ENCODE peak calls at places on chromosomes 6 and 20, in four cellular contexts. T is K562, G is HCT116, I is HepG2. U is an unnamed sample.
A peak's percentile ranks its signal among the peaks of the same experiment; 100 is the strongest.

GRCh38 chr6:90197854-90198496 is 98.7 kb downstream of the BACH2 start:
- DNase-seq in T (no peak), G (no peak), I (peak; percentile 16), U (no peak)

GRCh38 chr6:46901747-46902362 is 19.9 kb downstream of the ADGRF5 start:
- DNase-seq in T (no peak), G (no peak), I (no peak), U (no peak)

GRCh38 chr20:37504404-37505096 is 16.5 kb upstream of the NNAT start:
- DNase-seq in T (no peak), G (no peak), I (no peak), U (no peak)

GRCh38 chr6:34964564-34964963 is 75.5 kb downstream of the ANKS1A start:
- DNase-seq in T (no peak), G (no peak), I (no peak), U (no peak)

GRCh38 chr6:140316966-140317365 is 942.5 kb upstream of the CITED2 start:
- DNase-seq in T (no peak), G (peak; percentile 3), I (no peak), U (no peak)

GRCh38 chr6:141610741-141611140 is 522.0 kb upstream of the GJE1 start:
- DNase-seq in T (no peak), G (peak; percentile 10), I (peak; percentile 7), U (no peak)

GRCh38 chr6:43744490-43744889 is 25.5 kb upstream of the VEGFA start:
- DNase-seq in T (no peak), G (no peak), I (no peak), U (no peak)

GRCh38 chr20:13449868-13450441 is 188.8 kb downstream of the TASP1 start:
- DNase-seq in T (no peak), G (no peak), I (no peak), U (no peak)

GRCh38 chr6:134714679-134715078 is 235.2 kb downstream of the ALDH8A1 start:
- DNase-seq in T (no peak), G (no peak), I (no peak), U (no peak)

GRCh38 chr6:3414704-3415453 is 42.0 kb downstream of the SLC22A23 start:
- DNase-seq in T (peak; percentile 54), G (no peak), I (peak; percentile 80), U (no peak)

GRCh38 chr20:7980332-7981046 is 39.1 kb downstream of the TMX4 start:
- DNase-seq in T (peak; percentile 15), G (peak; percentile 23), I (peak; percentile 79), U (peak; percentile 17)
- TF ChIP-seq TCF7L2 in T (no peak), G (no peak), I (no peak), U (no peak)

GRCh38 chr6:94361304-94362060 is 942.1 kb upstream of the EPHA7 start:
- DNase-seq in T (no peak), G (no peak), I (no peak), U (no peak)
- TF ChIP-seq REST in T (no peak), G (peak; percentile 15), I (no peak), U (peak; percentile 40)

DNA sequence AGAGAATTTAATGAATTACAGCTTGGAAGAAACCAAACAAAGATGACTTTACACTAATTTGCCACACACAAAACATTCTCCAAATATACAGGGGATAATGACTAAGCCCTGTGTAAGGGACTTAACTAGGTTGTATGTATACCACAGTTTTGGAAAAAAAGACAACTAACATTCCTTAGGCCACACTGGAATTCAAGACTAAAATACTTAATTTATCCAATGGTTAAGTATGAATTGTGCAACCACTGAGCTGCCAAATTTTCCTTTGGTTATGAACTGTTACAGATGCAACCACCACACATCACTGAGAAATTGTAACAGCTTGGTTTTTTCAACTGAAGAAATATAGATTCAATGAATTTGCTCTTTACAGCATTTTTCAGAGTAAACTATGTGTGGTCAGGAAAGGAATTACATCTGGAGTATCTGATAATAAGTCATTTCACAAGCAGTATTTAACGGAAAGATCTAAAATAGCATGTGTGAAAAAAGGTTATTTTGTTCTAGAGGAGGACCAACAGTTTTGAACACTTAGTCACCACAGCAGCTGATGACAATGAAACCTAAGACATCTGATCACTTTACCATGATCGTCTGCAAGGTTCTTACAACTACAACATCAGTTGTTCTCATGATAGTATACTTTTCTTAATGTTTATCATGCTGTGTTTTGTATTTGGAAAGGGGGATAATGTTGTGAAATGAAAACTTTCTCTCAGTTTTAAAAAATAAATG is 318.8 kb downstream of the BCKDHB start:
- DNase-seq in T (no peak), G (no peak), I (no peak), U (no peak)
- TF ChIP-seq TCF7L2 in T (no peak), G (no peak), I (no peak), U (no peak)

DNA sequence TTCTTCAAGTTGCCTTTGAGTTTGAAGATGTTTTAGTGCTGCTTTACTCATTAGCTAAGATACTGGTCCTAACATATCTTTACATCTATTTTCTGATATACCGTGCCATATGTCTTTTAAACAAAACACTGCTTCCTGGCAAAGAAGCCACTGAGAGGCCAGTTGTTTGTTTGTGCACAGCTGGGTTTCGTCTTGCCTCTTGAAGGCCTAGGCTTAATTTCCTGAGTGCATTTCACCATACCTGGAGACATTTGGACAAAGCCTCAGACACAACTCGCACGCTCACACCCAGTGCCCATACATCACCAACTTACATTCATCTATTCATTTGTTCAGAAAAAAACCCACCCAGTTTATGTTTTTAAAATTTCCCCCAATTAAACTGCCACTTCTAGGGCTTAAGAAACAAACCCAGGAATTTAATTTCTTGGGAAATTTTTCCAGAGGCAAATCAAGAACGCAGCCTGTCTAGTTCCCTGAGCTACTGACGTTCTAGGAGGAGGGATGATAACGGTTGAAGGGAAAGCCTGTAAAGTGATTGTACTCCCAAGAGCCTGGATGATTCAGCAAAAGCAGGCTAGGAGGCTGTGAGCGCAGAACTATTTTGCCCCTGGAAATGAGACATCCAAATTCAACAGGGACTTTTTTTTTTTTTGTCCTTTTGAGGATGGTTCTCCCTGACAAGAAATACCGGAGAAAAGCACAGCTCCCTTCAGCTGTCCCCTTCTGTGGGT is 77.7 kb downstream of the OLIG3 start:
- DNase-seq in T (peak; percentile 45), G (no peak), I (no peak), U (no peak)
- TF ChIP-seq REST in T (no peak), G (no peak), I (no peak), U (no peak)

DNA sequence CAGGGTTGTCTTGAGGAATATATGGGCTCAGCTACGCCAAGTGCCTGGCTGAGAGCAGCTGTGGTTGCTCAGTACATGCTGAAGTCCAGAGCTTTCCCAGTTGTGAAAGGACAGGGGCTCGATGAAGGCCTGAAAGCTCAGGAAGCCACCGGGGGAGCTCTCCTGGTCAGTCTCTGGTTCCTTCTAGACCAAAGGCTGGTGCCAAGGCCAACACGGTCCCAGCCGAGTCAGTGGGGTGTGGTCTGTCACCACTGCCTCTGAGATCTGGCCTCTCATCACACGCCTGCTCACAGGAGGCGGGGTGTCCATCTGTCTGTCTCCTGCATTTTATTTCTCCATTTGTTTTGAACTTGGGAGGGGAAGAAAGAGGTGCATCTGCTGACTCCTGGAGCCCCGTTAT is 4.9 kb upstream of the FAM83C start:
- DNase-seq in T (no peak), G (no peak), I (no peak), U (no peak)
- TF ChIP-seq TCF7L2 in T (no peak), G (no peak), I (no peak), U (no peak)